ENCODE peak calls at places on chromosomes 13 and 19, in four cellular contexts. One of them, this sample, is unnamed.

GRCh38 chr19:1069009-1069779 is 2.2 kb downstream of the ARHGAP45 start:
- DNase-seq in SK-N-SH: no peak
- DNase-seq in K562: no peak
- DNase-seq in GM12878: no peak
- DNase-seq in this sample: no peak

GRCh38 chr13:71865858-71866172 is 1.2 kb downstream of the DACH1 start:
- DNase-seq in SK-N-SH: peak; percentile 65
- DNase-seq in K562: no peak
- DNase-seq in GM12878: no peak
- DNase-seq in this sample: no peak

GRCh38 chr19:28646629-28647028 is 566.3 kb downstream of the UQCRFS1 start:
- DNase-seq in SK-N-SH: no peak
- DNase-seq in K562: no peak
- DNase-seq in GM12878: no peak
- DNase-seq in this sample: no peak

GRCh38 chr13:33931397-33931987 is 113.5 kb downstream of the RFC3 start:
- DNase-seq in SK-N-SH: peak; percentile 7
- DNase-seq in K562: peak; percentile 48
- DNase-seq in GM12878: peak; percentile 4
- DNase-seq in this sample: peak; percentile 65

GRCh38 chr19:31963741-31964140 is 381.7 kb upstream of the ZNF507 start:
- DNase-seq in SK-N-SH: no peak
- DNase-seq in K562: no peak
- DNase-seq in GM12878: no peak
- DNase-seq in this sample: no peak

GRCh38 chr13:66585669-66586203 is 644.4 kb downstream of the PCDH9 start:
- DNase-seq in SK-N-SH: no peak
- DNase-seq in K562: no peak
- DNase-seq in GM12878: no peak
- DNase-seq in this sample: no peak

GRCh38 chr19:44846455-44847143 is 502 bp downstream of the NECTIN2 start:
- DNase-seq in SK-N-SH: peak; percentile 48
- DNase-seq in K562: peak; percentile 12
- DNase-seq in GM12878: no peak
- DNase-seq in this sample: no peak

GRCh38 chr19:12871681-12872080 is 9.6 kb downstream of the DNASE2 start:
- DNase-seq in SK-N-SH: no peak
- DNase-seq in K562: no peak
- DNase-seq in GM12878: no peak
- DNase-seq in this sample: no peak

GRCh38 chr19:5785423-5785822 is 877 bp upstream of the PRR22 start:
- DNase-seq in SK-N-SH: no peak
- DNase-seq in K562: no peak
- DNase-seq in GM12878: no peak
- DNase-seq in this sample: no peak

GRCh38 chr13:29362849-29363604 is 232.5 kb downstream of the SLC7A1 start:
- DNase-seq in SK-N-SH: peak; percentile 79
- DNase-seq in K562: peak; percentile 49
- DNase-seq in GM12878: peak; percentile 13
- DNase-seq in this sample: peak; percentile 43

GRCh38 chr19:35052599-35053190 is 11.2 kb downstream of the HPN start:
- DNase-seq in SK-N-SH: no peak
- DNase-seq in K562: no peak
- DNase-seq in GM12878: no peak
- DNase-seq in this sample: no peak
- TF ChIP-seq RAD21 in SK-N-SH: no peak
- TF ChIP-seq RAD21 in K562: no peak
- TF ChIP-seq RAD21 in GM12878: no peak
- TF ChIP-seq RAD21 in this sample: no peak

DNA sequence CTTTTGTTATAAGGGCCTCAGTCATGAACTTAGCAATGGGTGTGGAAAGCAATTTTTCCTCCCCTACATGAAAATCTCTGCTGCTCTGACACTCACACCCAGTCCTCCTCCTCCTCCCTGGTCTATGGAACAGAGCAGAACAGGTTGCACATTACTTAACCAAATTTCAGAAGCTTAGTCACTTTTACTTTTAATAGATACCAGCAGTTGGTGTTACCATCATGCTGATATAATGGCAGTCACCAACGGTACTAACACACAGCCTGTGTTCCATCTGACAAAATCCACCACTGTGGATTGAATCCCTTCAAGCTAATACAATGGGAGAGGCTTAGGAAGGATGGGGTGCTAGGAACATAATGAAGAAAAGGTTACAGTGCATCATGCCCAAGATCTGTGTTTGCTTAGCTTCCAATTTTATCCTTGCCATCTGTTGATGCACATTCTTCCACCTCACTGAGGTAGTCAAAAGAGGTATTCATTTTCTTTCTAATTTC is 9.8 kb downstream of the TPT1 start:
- DNase-seq in SK-N-SH: no peak
- DNase-seq in K562: no peak
- DNase-seq in GM12878: no peak
- DNase-seq in this sample: no peak
- TF ChIP-seq NFIC in SK-N-SH: no peak
- TF ChIP-seq NFIC in K562: no peak
- TF ChIP-seq NFIC in GM12878: no peak
- TF ChIP-seq NFIC in this sample: no peak

DNA sequence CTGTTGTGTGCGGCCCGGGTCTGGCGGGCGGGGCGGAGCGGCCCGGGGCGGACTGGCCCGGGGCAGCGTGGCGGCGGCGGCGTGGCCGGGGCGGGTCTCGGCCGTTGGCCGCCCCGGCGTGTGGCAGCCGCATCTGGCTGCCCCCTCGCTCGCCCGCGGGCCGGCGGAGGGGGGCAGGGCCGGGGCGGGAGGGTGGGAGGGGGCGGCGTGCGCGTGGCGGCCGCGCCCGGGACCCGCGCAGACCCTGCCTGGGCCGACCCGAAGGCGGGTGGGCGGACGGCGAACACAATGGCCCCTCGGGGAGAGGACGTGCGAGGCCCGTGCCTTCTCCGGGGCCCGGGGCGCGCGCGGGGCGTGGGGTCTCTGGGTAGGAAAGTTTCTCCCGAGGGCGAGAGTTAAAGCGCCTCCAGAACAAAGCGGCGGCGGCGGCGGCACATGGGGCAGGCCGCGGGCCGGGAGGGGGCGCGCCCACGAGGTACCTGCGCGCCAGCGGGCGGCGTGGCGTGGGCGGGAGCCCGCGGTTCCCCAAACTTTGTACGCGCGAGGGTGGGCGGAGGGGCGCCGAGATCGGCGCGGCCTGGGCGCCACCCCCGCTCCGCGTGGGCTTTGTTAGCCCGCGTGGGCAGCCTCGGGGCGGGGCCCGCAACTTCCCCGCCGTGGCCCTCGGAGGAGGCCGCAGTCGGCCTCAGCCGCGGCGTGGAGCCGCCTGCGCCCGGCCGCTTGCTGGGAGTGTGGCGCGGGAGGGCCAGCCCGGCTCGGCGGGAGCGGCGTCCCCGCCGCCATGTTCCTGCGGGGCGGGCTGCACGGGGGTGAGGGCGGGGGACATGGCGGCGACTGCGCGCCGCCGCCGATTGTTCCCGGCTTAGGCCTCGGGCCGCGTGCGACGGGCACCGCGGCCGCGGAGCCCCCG is 764 bp downstream of the MIR17HG start:
- DNase-seq in SK-N-SH: no peak
- DNase-seq in K562: peak; percentile 90
- DNase-seq in GM12878: no peak
- DNase-seq in this sample: no peak
- TF ChIP-seq RAD21 in SK-N-SH: no peak
- TF ChIP-seq RAD21 in K562: no peak
- TF ChIP-seq RAD21 in GM12878: no peak
- TF ChIP-seq RAD21 in this sample: peak; percentile 14

GRCh38 chr13:43204591-43204990 is 181.2 kb downstream of the DNAJC15 start:
- DNase-seq in SK-N-SH: no peak
- DNase-seq in K562: no peak
- DNase-seq in GM12878: no peak
- DNase-seq in this sample: no peak

GRCh38 chr13:43196750-43197149 is 173.4 kb downstream of the DNAJC15 start:
- DNase-seq in SK-N-SH: no peak
- DNase-seq in K562: no peak
- DNase-seq in GM12878: no peak
- DNase-seq in this sample: no peak

GRCh38 chr13:43203781-43204180 is 180.4 kb downstream of the DNAJC15 start:
- DNase-seq in SK-N-SH: no peak
- DNase-seq in K562: no peak
- DNase-seq in GM12878: no peak
- DNase-seq in this sample: no peak

GRCh38 chr13:43200307-43200706 is 176.9 kb downstream of the DNAJC15 start:
- DNase-seq in SK-N-SH: no peak
- DNase-seq in K562: no peak
- DNase-seq in GM12878: no peak
- DNase-seq in this sample: no peak

GRCh38 chr13:43200736-43201135 is 177.3 kb downstream of the DNAJC15 start:
- DNase-seq in SK-N-SH: no peak
- DNase-seq in K562: no peak
- DNase-seq in GM12878: no peak
- DNase-seq in this sample: no peak
- TF ChIP-seq NFIC in SK-N-SH: no peak
- TF ChIP-seq NFIC in K562: no peak
- TF ChIP-seq NFIC in GM12878: no peak
- TF ChIP-seq NFIC in this sample: no peak

DNA sequence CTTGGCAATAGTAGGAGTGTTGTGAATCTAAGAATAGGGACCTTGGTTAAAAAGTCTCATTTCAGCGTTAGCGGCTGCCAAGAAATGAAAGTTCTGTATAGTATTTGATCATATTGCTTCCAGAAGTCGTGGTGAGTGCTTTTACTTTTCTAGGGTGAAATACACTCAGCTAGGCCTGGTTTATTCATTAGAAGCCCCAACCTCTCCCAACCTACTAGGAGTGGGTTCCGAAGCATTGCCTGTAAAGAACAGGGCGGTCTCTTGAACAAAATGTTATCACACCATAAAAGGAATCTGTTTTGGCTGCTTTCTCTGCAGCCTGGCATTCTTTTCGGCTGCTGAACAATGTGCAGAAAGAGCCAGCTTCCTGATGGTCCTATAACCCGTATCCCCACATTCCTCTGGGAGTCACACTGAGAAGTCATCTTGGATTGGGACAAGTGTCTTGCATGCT is 102.8 kb downstream of the LRCH1 start:
- DNase-seq in SK-N-SH: no peak
- DNase-seq in K562: no peak
- DNase-seq in GM12878: no peak
- DNase-seq in this sample: no peak
- TF ChIP-seq RAD21 in SK-N-SH: no peak
- TF ChIP-seq RAD21 in K562: no peak
- TF ChIP-seq RAD21 in GM12878: no peak
- TF ChIP-seq RAD21 in this sample: no peak